ENCODE peak calls at places on chromosome 12, in seven cellular contexts. J is cardiac fibroblast, A is OCI-LY7, R is AG09309, L is uterus, G is choroid plexus epithelial cell, D is fibroblast of lung. N is an unnamed sample.
A peak's percentile ranks its signal among the peaks of the same experiment; 100 is the strongest.

GRCh38 chr12:124939428-124940142 is 25.1 kb upstream of the UBC start:
- DNase-seq in J (peak; percentile 96), A (peak; percentile 91), R (peak; percentile 93), L (peak; percentile 91), G (peak; percentile 95), D (peak; percentile 98), N (peak; percentile 88)

GRCh38 chr12:106227641-106228319 is 20.0 kb downstream of the CKAP4 start:
- DNase-seq in J (peak; percentile 20), A (no peak), R (no peak), L (no peak), G (peak; percentile 34), D (peak; percentile 28), N (peak; percentile 99)

GRCh38 chr12:124629799-124630198 is 62.4 kb upstream of the NCOR2 start:
- DNase-seq in J (peak; percentile 42), A (no peak), R (no peak), L (no peak), G (no peak), D (no peak), N (no peak)

GRCh38 chr12:117084405-117085317 is 14.6 kb downstream of the TESC start:
- DNase-seq in J (no peak), A (no peak), R (no peak), L (no peak), G (no peak), D (no peak), N (no peak)

GRCh38 chr12:96210376-96211055 is 16.3 kb downstream of the ELK3 start:
- DNase-seq in J (no peak), A (no peak), R (no peak), L (no peak), G (no peak), D (no peak), N (no peak)

GRCh38 chr12:9740109-9740750 is 7.3 kb upstream of the CLECL1 start:
- DNase-seq in J (no peak), A (peak; percentile 82), R (no peak), L (no peak), G (no peak), D (no peak), N (no peak)

GRCh38 chr12:111841236-111841749 is 735 bp upstream of the MAPKAPK5 start:
- DNase-seq in J (peak; percentile 9), A (no peak), R (no peak), L (no peak), G (peak; percentile 17), D (peak; percentile 15), N (peak; percentile 30)

GRCh38 chr12:51819851-51820720 is 28.4 kb downstream of the FIGNL2 start:
- DNase-seq in J (no peak), A (no peak), R (no peak), L (peak; percentile 26), G (no peak), D (peak; percentile 8), N (no peak)

GRCh38 chr12:55700255-55701018 is 7.3 kb downstream of the ITGA7 start:
- DNase-seq in J (no peak), A (no peak), R (no peak), L (no peak), G (no peak), D (peak; percentile 45), N (peak; percentile 42)

GRCh38 chr12:109299849-109300248 is 9.2 kb downstream of the FOXN4 start:
- DNase-seq in J (no peak), A (no peak), R (no peak), L (no peak), G (no peak), D (no peak), N (no peak)

GRCh38 chr12:29212682-29213397 is 63.8 kb downstream of the FAR2 start:
- DNase-seq in J (peak; percentile 37), A (no peak), R (no peak), L (no peak), G (peak; percentile 47), D (no peak), N (no peak)

GRCh38 chr12:100447405-100447804 is 26.3 kb upstream of the NR1H4 start:
- DNase-seq in J (no peak), A (no peak), R (no peak), L (no peak), G (no peak), D (no peak), N (no peak)

GRCh38 chr12:44588651-44589050 is 287.5 kb downstream of the NELL2 start:
- DNase-seq in J (no peak), A (no peak), R (no peak), L (no peak), G (no peak), D (no peak), N (no peak)

GRCh38 chr12:67773896-67774295 is 125.4 kb downstream of the DYRK2 start:
- DNase-seq in J (no peak), A (no peak), R (no peak), L (no peak), G (peak; percentile 59), D (peak; percentile 56), N (no peak)

GRCh38 chr12:67910360-67911292 is 78.6 kb upstream of the IFNG-AS1 start:
- DNase-seq in J (peak; percentile 67), A (no peak), R (peak; percentile 97), L (no peak), G (peak; percentile 79), D (peak; percentile 78), N (peak; percentile 94)

GRCh38 chr12:121812320-121812871 is 8.6 kb downstream of the SETD1B start:
- DNase-seq in J (peak; percentile 82), A (peak; percentile 58), R (no peak), L (peak; percentile 58), G (peak; percentile 84), D (peak; percentile 81), N (peak; percentile 81)

GRCh38 chr12:96170328-96170727 is 23.8 kb upstream of the ELK3 start:
- DNase-seq in J (no peak), A (no peak), R (no peak), L (no peak), G (no peak), D (no peak), N (no peak)

GRCh38 chr12:47900101-47900479 is 4.7 kb downstream of the VDR start:
- DNase-seq in J (no peak), A (no peak), R (no peak), L (no peak), G (no peak), D (no peak), N (no peak)

GRCh38 chr12:75913502-75914110 is 118.0 kb downstream of the PHLDA1 start:
- DNase-seq in J (peak; percentile 57), A (peak; percentile 38), R (no peak), L (no peak), G (no peak), D (no peak), N (no peak)

DNA sequence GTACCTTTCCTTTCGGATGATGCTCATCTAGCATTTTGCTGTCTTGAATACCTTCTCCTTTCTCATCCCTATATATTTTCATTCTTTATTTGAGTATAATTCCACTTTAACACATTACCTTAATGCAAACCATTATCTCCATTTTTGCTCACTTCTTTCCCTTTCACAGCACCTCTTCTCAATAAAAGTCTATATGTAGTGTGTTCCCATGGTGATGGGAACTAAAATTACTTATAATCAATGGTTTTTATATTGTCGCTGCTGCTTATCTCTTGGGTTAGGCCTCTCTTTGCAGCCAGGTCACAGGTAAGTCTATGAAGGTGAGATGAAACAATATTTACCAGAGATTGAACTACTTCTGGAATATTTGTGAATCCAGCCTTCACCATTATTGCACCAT is 121.6 kb upstream of the FGD4 start:
- DNase-seq in J (no peak), A (no peak), R (no peak), L (no peak), G (no peak), D (no peak), N (no peak)
- H3K4me3 ChIP-seq in J (no peak overlapping the region), A (no peak overlapping the region), R (no peak overlapping the region), L (no peak overlapping the region), G (no peak overlapping the region), D (no peak overlapping the region), N (no peak overlapping the region)

DNA sequence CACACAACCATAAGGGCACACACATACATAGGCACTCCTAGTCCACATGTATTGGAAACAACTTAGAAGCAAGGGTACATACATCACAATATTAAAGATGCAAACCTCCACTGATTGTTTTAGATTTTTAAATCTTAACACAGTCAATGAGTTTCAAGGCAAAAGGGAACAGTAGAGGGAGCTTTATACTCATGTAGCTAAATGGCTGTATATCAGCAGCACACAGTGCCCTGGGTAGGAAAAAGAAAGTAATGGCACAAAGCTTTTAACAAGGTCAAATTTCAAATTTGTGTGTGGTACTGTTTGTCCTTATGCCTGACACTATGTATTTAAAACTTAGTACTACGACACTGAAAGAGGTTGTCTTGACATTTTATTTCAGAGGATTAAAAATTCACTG is 262.0 kb downstream of the MED13L start:
- DNase-seq in J (peak; percentile 77), A (peak; percentile 8), R (no peak), L (no peak), G (peak; percentile 85), D (peak; percentile 82), N (peak; percentile 32)
- TF ChIP-seq CTCF in J (peak; percentile 64), A (peak; percentile 55), R (peak; percentile 64), L (peak; percentile 67), G (peak; percentile 74), D (peak; percentile 61), N (peak; percentile 43)

DNA sequence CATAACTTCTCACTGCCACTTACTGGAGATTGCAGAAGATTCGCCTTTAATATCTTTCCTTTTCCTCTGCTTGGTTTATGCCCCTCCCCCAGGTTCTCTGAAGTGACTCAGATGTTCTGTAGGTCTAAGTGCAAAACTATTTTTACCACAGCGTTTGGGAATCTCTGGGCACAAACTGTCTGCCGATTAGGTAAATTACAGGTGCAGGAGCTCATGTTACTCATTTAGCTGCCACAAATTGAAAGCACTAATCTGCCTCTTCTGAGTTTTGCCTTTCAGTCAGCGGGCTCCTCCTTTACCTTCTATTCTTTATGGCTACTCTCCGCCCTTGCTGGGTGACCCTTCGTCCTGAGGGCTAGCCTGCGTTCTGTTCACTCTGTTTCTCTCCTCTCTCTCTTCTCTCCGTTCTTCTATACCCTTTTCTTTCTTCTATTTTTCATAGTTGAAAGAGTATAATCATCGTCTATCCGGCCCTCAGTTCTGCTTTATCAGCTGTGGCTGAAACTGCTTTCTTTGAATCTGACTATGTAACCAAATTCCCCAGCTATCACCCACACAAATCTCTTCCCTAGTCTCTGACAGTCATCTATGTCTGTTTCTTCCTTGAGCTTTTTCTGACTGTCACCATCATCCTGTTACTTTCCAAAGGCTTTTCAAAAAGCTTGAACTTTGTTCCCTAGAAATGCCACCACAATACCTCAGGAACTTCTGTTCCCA is 4.4 kb upstream of the MYF6 start:
- DNase-seq in J (peak; percentile 53), A (peak; percentile 3), R (peak; percentile 24), L (no peak), G (peak; percentile 83), D (peak; percentile 85), N (peak; percentile 82)
- H3K4me3 ChIP-seq in J (no peak overlapping the region), A (peak overlapping the region; percentile 9), R (no peak overlapping the region), L (no peak overlapping the region), G (peak overlapping the region; percentile 32), D (no peak overlapping the region), N (no peak overlapping the region)

DNA sequence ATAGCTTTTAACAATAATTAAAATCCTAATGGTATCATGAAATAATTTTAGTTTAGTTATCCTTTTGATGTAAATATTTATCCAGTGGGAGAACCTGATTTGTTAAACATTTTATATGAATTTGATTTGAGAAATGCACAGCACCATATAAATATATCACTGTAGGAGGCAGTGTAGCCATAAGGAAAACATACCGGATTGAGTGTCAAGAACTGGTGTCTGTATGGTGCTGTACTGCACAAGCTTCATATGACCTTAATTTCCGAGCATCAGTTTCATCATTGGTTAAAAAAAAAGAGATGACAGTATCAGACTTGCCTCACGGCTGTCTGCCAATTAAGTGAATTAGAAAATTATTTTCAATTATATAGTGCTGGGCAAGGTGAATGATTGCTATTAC is 72.0 kb downstream of the TMTC2 start:
- DNase-seq in J (peak; percentile 29), A (no peak), R (no peak), L (no peak), G (no peak), D (no peak), N (peak; percentile 13)
- TF ChIP-seq CTCF in J (no peak), A (no peak), R (no peak), L (no peak), G (no peak), D (no peak), N (peak; percentile 20)